ENCODE peak calls at places on chromosomes 16 and 17, in eight cellular contexts. One of them, this sample, is unnamed.

GRCh38 chr17:19287651-19288050 is 50.5 kb downstream of the EPN2 start:
- DNase-seq in sigmoid colon: no peak
- DNase-seq in endothelial cell: no peak
- DNase-seq in transverse colon: no peak
- DNase-seq in astrocyte of the spinal cord: no peak
- DNase-seq in cardiac fibroblast: no peak
- DNase-seq in mammary epithelial cell: no peak
- DNase-seq in tibial artery: no peak
- DNase-seq in this sample: no peak

GRCh38 chr17:30905742-30906100 is 317 bp downstream of the TEFM start:
- DNase-seq in sigmoid colon: no peak
- DNase-seq in endothelial cell: peak
- DNase-seq in transverse colon: peak
- DNase-seq in astrocyte of the spinal cord: peak
- DNase-seq in cardiac fibroblast: no peak
- DNase-seq in mammary epithelial cell: no peak
- DNase-seq in tibial artery: no peak
- DNase-seq in this sample: peak

GRCh38 chr16:2977440-2977839 is 2.8 kb downstream of the PKMYT1 start:
- DNase-seq in sigmoid colon: no peak
- DNase-seq in endothelial cell: no peak
- DNase-seq in transverse colon: peak
- DNase-seq in astrocyte of the spinal cord: no peak
- DNase-seq in cardiac fibroblast: no peak
- DNase-seq in mammary epithelial cell: no peak
- DNase-seq in tibial artery: no peak
- DNase-seq in this sample: no peak

GRCh38 chr16:75116081-75116910 is at the start of gene LDHD:
- DNase-seq in sigmoid colon: peak
- DNase-seq in endothelial cell: no peak
- DNase-seq in transverse colon: peak
- DNase-seq in astrocyte of the spinal cord: peak
- DNase-seq in cardiac fibroblast: peak
- DNase-seq in mammary epithelial cell: peak
- DNase-seq in tibial artery: peak
- DNase-seq in this sample: no peak

GRCh38 chr17:40646791-40647548 is 648 bp downstream of the SMARCE1 start:
- DNase-seq in sigmoid colon: no peak
- DNase-seq in endothelial cell: peak
- DNase-seq in transverse colon: no peak
- DNase-seq in astrocyte of the spinal cord: no peak
- DNase-seq in cardiac fibroblast: peak
- DNase-seq in mammary epithelial cell: peak
- DNase-seq in tibial artery: no peak
- DNase-seq in this sample: peak

GRCh38 chr16:22373662-22374310 is 633 bp downstream of the CDR2 start:
- DNase-seq in sigmoid colon: peak
- DNase-seq in endothelial cell: peak
- DNase-seq in transverse colon: peak
- DNase-seq in astrocyte of the spinal cord: peak
- DNase-seq in cardiac fibroblast: peak
- DNase-seq in mammary epithelial cell: no peak
- DNase-seq in tibial artery: peak
- DNase-seq in this sample: peak

GRCh38 chr17:18963126-18964017 is 11.4 kb downstream of the SLC5A10 start:
- DNase-seq in sigmoid colon: no peak
- DNase-seq in endothelial cell: no peak
- DNase-seq in transverse colon: peak
- DNase-seq in astrocyte of the spinal cord: no peak
- DNase-seq in cardiac fibroblast: peak
- DNase-seq in mammary epithelial cell: no peak
- DNase-seq in tibial artery: peak
- DNase-seq in this sample: no peak

GRCh38 chr17:27819171-27819544 is 18.8 kb upstream of the NOS2 start:
- DNase-seq in sigmoid colon: no peak
- DNase-seq in endothelial cell: no peak
- DNase-seq in transverse colon: no peak
- DNase-seq in astrocyte of the spinal cord: no peak
- DNase-seq in cardiac fibroblast: no peak
- DNase-seq in mammary epithelial cell: no peak
- DNase-seq in tibial artery: no peak
- DNase-seq in this sample: no peak

GRCh38 chr17:49494937-49495841 is at the start of gene NGFR:
- DNase-seq in sigmoid colon: no peak
- DNase-seq in endothelial cell: peak
- DNase-seq in transverse colon: peak
- DNase-seq in astrocyte of the spinal cord: no peak
- DNase-seq in cardiac fibroblast: no peak
- DNase-seq in mammary epithelial cell: peak
- DNase-seq in tibial artery: no peak
- DNase-seq in this sample: peak

GRCh38 chr17:50618300-50618699 is 16.4 kb upstream of the ABCC3 start:
- DNase-seq in sigmoid colon: no peak
- DNase-seq in endothelial cell: no peak
- DNase-seq in transverse colon: no peak
- DNase-seq in astrocyte of the spinal cord: no peak
- DNase-seq in cardiac fibroblast: peak
- DNase-seq in mammary epithelial cell: no peak
- DNase-seq in tibial artery: no peak
- DNase-seq in this sample: no peak

GRCh38 chr17:17025621-17026020 is 16.6 kb upstream of the MPRIP start:
- DNase-seq in sigmoid colon: no peak
- DNase-seq in endothelial cell: no peak
- DNase-seq in transverse colon: no peak
- DNase-seq in astrocyte of the spinal cord: no peak
- DNase-seq in cardiac fibroblast: no peak
- DNase-seq in mammary epithelial cell: no peak
- DNase-seq in tibial artery: no peak
- DNase-seq in this sample: no peak

GRCh38 chr17:79814966-79815835 is 18.3 kb upstream of the CBX8 start:
- DNase-seq in sigmoid colon: peak
- DNase-seq in endothelial cell: peak
- DNase-seq in transverse colon: peak
- DNase-seq in astrocyte of the spinal cord: no peak
- DNase-seq in cardiac fibroblast: peak
- DNase-seq in mammary epithelial cell: peak
- DNase-seq in tibial artery: no peak
- DNase-seq in this sample: no peak

GRCh38 chr16:55559933-55560516 is 6.5 kb upstream of the CAPNS2 start:
- DNase-seq in sigmoid colon: no peak
- DNase-seq in endothelial cell: no peak
- DNase-seq in transverse colon: no peak
- DNase-seq in astrocyte of the spinal cord: no peak
- DNase-seq in cardiac fibroblast: no peak
- DNase-seq in mammary epithelial cell: no peak
- DNase-seq in tibial artery: no peak
- DNase-seq in this sample: no peak

GRCh38 chr16:55563797-55564196 is 2.7 kb upstream of the CAPNS2 start:
- DNase-seq in sigmoid colon: no peak
- DNase-seq in endothelial cell: no peak
- DNase-seq in transverse colon: no peak
- DNase-seq in astrocyte of the spinal cord: no peak
- DNase-seq in cardiac fibroblast: peak
- DNase-seq in mammary epithelial cell: no peak
- DNase-seq in tibial artery: no peak
- DNase-seq in this sample: no peak

GRCh38 chr16:55562936-55563335 is 3.5 kb upstream of the CAPNS2 start:
- DNase-seq in sigmoid colon: no peak
- DNase-seq in endothelial cell: no peak
- DNase-seq in transverse colon: no peak
- DNase-seq in astrocyte of the spinal cord: no peak
- DNase-seq in cardiac fibroblast: peak
- DNase-seq in mammary epithelial cell: peak
- DNase-seq in tibial artery: no peak
- DNase-seq in this sample: no peak

GRCh38 chr16:55559233-55559632 is 7.3 kb upstream of the CAPNS2 start:
- DNase-seq in sigmoid colon: no peak
- DNase-seq in endothelial cell: no peak
- DNase-seq in transverse colon: no peak
- DNase-seq in astrocyte of the spinal cord: peak
- DNase-seq in cardiac fibroblast: peak
- DNase-seq in mammary epithelial cell: peak
- DNase-seq in tibial artery: no peak
- DNase-seq in this sample: no peak

GRCh38 chr16:55561319-55561848 is 5.1 kb upstream of the CAPNS2 start:
- DNase-seq in sigmoid colon: no peak
- DNase-seq in endothelial cell: no peak
- DNase-seq in transverse colon: no peak
- DNase-seq in astrocyte of the spinal cord: no peak
- DNase-seq in cardiac fibroblast: no peak
- DNase-seq in mammary epithelial cell: no peak
- DNase-seq in tibial artery: no peak
- DNase-seq in this sample: no peak
- TF ChIP-seq CTCF in sigmoid colon: no peak
- TF ChIP-seq CTCF in endothelial cell: no peak
- TF ChIP-seq CTCF in transverse colon: no peak
- TF ChIP-seq CTCF in astrocyte of the spinal cord: no peak
- TF ChIP-seq CTCF in cardiac fibroblast: no peak
- TF ChIP-seq CTCF in mammary epithelial cell: no peak
- TF ChIP-seq CTCF in tibial artery: no peak
- TF ChIP-seq CTCF in this sample: no peak

DNA sequence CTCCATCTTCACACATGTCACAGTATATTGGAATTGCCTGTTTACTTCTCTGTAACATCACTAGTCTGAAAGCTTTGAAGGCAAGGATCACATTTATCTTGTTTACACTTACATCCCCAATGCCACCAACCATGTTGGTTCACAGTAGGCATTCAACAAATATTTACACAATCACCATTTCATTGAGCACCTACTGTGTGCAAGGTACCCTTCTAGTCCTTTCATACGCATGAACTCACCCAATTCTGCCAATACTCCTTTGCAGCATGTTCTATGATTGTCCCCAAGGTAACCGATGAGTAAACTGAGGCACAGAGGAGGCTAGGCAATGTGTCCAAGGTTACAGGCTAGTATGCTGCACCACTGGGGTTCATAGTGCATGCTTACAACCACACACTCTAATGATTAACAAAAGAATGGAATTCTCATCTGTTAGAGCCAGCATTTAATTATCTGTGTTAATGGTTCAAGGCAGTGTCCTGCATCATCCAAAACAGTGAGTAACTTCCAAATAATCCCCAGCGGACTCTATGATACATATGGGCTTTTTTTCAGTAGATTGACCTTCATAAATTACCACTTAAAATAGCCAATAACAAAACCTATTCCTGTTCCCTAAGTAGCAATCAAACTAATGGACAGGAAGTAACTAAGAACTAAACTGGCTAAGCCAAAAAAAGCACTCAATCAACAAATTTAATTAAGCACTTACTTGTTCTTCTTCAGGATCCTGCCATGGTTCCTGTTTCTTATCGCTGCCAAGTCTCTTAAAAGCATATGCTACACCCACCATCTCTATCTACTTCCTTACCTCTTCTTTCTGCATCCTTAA is 364.6 kb upstream of the XYLT1 start:
- DNase-seq in sigmoid colon: no peak
- DNase-seq in endothelial cell: no peak
- DNase-seq in transverse colon: no peak
- DNase-seq in astrocyte of the spinal cord: no peak
- DNase-seq in cardiac fibroblast: no peak
- DNase-seq in mammary epithelial cell: no peak
- DNase-seq in tibial artery: no peak
- DNase-seq in this sample: no peak
- TF ChIP-seq CTCF in sigmoid colon: no peak
- TF ChIP-seq CTCF in endothelial cell: no peak
- TF ChIP-seq CTCF in transverse colon: no peak
- TF ChIP-seq CTCF in astrocyte of the spinal cord: no peak
- TF ChIP-seq CTCF in cardiac fibroblast: no peak
- TF ChIP-seq CTCF in mammary epithelial cell: no peak
- TF ChIP-seq CTCF in tibial artery: no peak
- TF ChIP-seq CTCF in this sample: no peak

DNA sequence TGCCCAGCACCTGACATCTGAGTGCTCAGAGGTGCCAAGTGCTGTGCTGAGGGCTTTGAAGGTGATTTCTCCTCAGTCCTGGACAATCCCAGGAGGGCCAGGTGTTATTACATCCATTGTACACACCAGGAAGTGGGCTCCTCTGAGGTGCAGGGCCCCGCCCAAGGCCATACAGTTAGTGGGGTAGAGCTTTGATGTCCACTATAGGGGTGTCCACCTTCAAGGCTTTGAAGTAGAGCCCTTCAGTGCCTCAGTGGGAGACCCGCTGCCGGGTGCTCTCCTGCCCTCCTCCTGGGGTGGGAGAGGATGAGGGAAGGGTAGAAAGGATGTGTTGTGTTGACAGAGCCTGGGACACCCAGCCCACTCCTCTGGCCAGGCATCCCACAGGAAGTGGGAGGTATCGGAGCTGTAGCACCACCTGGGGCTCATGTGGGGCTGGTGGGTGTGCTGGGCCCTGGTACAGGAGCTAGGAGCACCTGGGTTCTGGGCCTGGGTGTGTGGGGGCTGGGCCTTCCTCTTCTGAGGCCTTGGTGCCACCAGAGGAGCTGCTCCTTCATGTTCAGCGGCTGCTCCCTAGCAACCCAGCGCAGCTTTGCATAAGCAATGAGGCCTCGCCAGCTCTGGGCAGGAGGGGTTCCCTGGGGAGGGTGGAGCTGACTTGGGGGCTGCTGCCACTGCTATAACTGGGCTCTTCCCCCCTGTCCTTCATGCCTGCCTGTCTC is 7.4 kb downstream of the LASP1 start:
- DNase-seq in sigmoid colon: no peak
- DNase-seq in endothelial cell: no peak
- DNase-seq in transverse colon: peak
- DNase-seq in astrocyte of the spinal cord: no peak
- DNase-seq in cardiac fibroblast: no peak
- DNase-seq in mammary epithelial cell: no peak
- DNase-seq in tibial artery: no peak
- DNase-seq in this sample: no peak
- TF ChIP-seq CTCF in sigmoid colon: no peak
- TF ChIP-seq CTCF in endothelial cell: no peak
- TF ChIP-seq CTCF in transverse colon: no peak
- TF ChIP-seq CTCF in astrocyte of the spinal cord: no peak
- TF ChIP-seq CTCF in cardiac fibroblast: no peak
- TF ChIP-seq CTCF in mammary epithelial cell: no peak
- TF ChIP-seq CTCF in tibial artery: no peak
- TF ChIP-seq CTCF in this sample: no peak

GRCh38 chr17:39599006-39599664 is 8.6 kb downstream of the NEUROD2 start:
- DNase-seq in sigmoid colon: no peak
- DNase-seq in endothelial cell: no peak
- DNase-seq in transverse colon: no peak
- DNase-seq in astrocyte of the spinal cord: no peak
- DNase-seq in cardiac fibroblast: no peak
- DNase-seq in mammary epithelial cell: no peak
- DNase-seq in tibial artery: no peak
- DNase-seq in this sample: no peak
- TF ChIP-seq CTCF in sigmoid colon: no peak
- TF ChIP-seq CTCF in endothelial cell: no peak
- TF ChIP-seq CTCF in transverse colon: no peak
- TF ChIP-seq CTCF in astrocyte of the spinal cord: no peak
- TF ChIP-seq CTCF in cardiac fibroblast: no peak
- TF ChIP-seq CTCF in mammary epithelial cell: no peak
- TF ChIP-seq CTCF in tibial artery: no peak
- TF ChIP-seq CTCF in this sample: no peak

DNA sequence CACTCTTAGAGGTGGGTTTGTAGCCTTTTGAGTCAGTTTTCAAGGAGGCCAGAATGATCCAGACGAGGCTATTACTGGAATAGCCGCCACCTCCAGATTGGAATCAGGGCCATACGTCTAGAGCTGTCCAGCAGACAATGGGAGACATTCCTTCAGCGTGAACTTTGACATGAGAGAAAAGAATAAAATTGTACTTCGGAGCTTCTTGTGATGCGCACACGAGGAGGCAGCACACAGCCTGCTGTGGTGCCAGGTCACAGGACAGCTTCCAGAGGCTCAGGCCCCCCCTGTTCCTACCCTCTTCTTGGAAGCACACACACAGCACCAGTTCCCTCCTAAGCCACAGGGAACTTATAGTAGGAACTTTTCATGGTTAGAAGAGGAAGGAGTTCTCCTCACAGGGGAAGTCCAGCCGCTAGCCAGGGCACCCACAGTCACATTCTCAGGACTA is 81.0 kb downstream of the VPS53 start:
- DNase-seq in sigmoid colon: peak
- DNase-seq in endothelial cell: no peak
- DNase-seq in transverse colon: no peak
- DNase-seq in astrocyte of the spinal cord: peak
- DNase-seq in cardiac fibroblast: peak
- DNase-seq in mammary epithelial cell: no peak
- DNase-seq in tibial artery: peak
- DNase-seq in this sample: no peak
- TF ChIP-seq CTCF in sigmoid colon: no peak
- TF ChIP-seq CTCF in endothelial cell: no peak
- TF ChIP-seq CTCF in transverse colon: no peak
- TF ChIP-seq CTCF in astrocyte of the spinal cord: no peak
- TF ChIP-seq CTCF in cardiac fibroblast: no peak
- TF ChIP-seq CTCF in mammary epithelial cell: no peak
- TF ChIP-seq CTCF in tibial artery: no peak
- TF ChIP-seq CTCF in this sample: no peak

This sample was measured in GM10248.